ENCODE peak calls at places on chromosome 17, in five cellular contexts. P is mesothelial cell of epicardium, M is cardiac muscle cell, K is mucosa of descending colon, R is WTC11. H is an unnamed sample.

GRCh38 chr17:72576289-72576759 is 455.5 kb downstream of the SOX9 start:
- DNase-seq in P (no peak), M (no peak), K (no peak), R (peak; percentile 29), H (no peak)

GRCh38 chr17:56475121-56475520 is 118.4 kb upstream of the NOG start:
- DNase-seq in P (no peak), M (no peak), K (no peak), R (no peak), H (no peak)

GRCh38 chr17:28285965-28286364 is 33.0 kb upstream of the TMEM97 start:
- DNase-seq in P (no peak), M (no peak), K (no peak), R (no peak), H (no peak)

GRCh38 chr17:77510133-77510796 is 369.5 kb downstream of the SEC14L1 start:
- DNase-seq in P (no peak), M (no peak), K (no peak), R (peak; percentile 5), H (no peak)

GRCh38 chr17:59694344-59694743 is 12.9 kb downstream of the PTRH2 start:
- DNase-seq in P (no peak), M (no peak), K (no peak), R (no peak), H (no peak)

GRCh38 chr17:520447-521167 is 168.0 kb upstream of the RPH3AL start:
- DNase-seq in P (no peak), M (no peak), K (no peak), R (no peak), H (no peak)

GRCh38 chr17:41382396-41382795 is 290 bp upstream of the KRT34 start:
- DNase-seq in P (no peak), M (no peak), K (no peak), R (no peak), H (peak; percentile 80)

GRCh38 chr17:79305376-79305775 is 230.8 kb downstream of the ENGASE start:
- DNase-seq in P (no peak), M (no peak), K (no peak), R (no peak), H (no peak)

GRCh38 chr17:869067-869466 is 86.9 kb downstream of the MRM3 start:
- DNase-seq in P (no peak), M (no peak), K (no peak), R (no peak), H (peak; percentile 76)

GRCh38 chr17:67993998-67994361 is 2.3 kb downstream of the C17orf58 start:
- DNase-seq in P (no peak), M (no peak), K (no peak), R (no peak), H (no peak)

GRCh38 chr17:79005063-79005861 is 4.3 kb downstream of the CANT1 start:
- DNase-seq in P (no peak), M (no peak), K (peak; percentile 88), R (no peak), H (no peak)

GRCh38 chr17:55334285-55334684 is 69.5 kb downstream of the HLF start:
- DNase-seq in P (no peak), M (no peak), K (no peak), R (no peak), H (peak; percentile 2)

GRCh38 chr17:39894681-39895376 is 23.6 kb downstream of the GSDMB start:
- DNase-seq in P (no peak), M (no peak), K (no peak), R (no peak), H (no peak)

GRCh38 chr17:44074231-44074910 is 3.8 kb downstream of the G6PC3 start:
- DNase-seq in P (no peak), M (no peak), K (no peak), R (no peak), H (peak; percentile 25)

GRCh38 chr17:45794840-45795239 is 10.7 kb downstream of the CRHR1 start:
- DNase-seq in P (no peak), M (no peak), K (no peak), R (peak; percentile 56), H (peak; percentile 10)

GRCh38 chr17:66399441-66399840 is 97.0 kb downstream of the PRKCA start:
- DNase-seq in P (no peak), M (no peak), K (no peak), R (no peak), H (no peak)

GRCh38 chr17:73492125-73492801 is 152.0 kb downstream of the SDK2 start:
- DNase-seq in P (no peak), M (no peak), K (no peak), R (no peak), H (no peak)

GRCh38 chr17:82349287-82349701 is 9.8 kb upstream of the TEX19 start:
- DNase-seq in P (no peak), M (no peak), K (no peak), R (no peak), H (no peak)

GRCh38 chr17:82370471-82371332 is 863 bp upstream of the UTS2R start:
- DNase-seq in P (no peak), M (no peak), K (peak; percentile 28), R (no peak), H (no peak)

GRCh38 chr17:29567362-29568330 is 809 bp upstream of the ABHD15 start:
- DNase-seq in P (peak; percentile 67), M (peak; percentile 74), K (peak; percentile 72), R (peak; percentile 74), H (peak; percentile 60)
- TF ChIP-seq CTCF in P (peak; percentile 22), M (peak; percentile 13), K (peak; percentile 27), R (no peak), H (peak; percentile 70)

DNA sequence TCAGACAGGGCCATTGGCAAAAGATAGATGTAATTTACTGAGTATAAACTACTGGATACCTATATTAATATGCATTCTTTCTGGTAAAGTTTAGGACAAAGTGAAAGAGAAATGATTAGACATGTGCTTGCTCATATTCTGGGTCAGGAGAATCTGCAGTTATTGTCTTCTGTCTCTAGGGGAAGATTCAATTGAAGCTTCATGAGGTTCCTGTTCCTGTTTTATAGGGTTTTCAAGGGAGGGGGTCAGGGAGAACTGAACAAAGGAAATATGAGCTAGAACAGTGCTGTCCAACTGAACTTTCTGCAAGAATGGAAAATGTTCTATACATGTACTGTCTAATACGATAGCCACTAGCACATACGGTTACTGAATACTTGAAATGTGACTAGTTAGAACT is 59.3 kb upstream of the CORO6 start:
- DNase-seq in P (no peak), M (no peak), K (no peak), R (no peak), H (no peak)
- TF ChIP-seq CTCF in P (no peak), M (no peak), K (no peak), R (no peak), H (peak; percentile 11)

GRCh38 chr17:16294560-16294959 is 58.7 kb downstream of the CENPV start:
- DNase-seq in P (no peak), M (no peak), K (no peak), R (no peak), H (no peak)
- TF ChIP-seq CTCF in P (no peak), M (no peak), K (no peak), R (no peak), H (no peak)

DNA sequence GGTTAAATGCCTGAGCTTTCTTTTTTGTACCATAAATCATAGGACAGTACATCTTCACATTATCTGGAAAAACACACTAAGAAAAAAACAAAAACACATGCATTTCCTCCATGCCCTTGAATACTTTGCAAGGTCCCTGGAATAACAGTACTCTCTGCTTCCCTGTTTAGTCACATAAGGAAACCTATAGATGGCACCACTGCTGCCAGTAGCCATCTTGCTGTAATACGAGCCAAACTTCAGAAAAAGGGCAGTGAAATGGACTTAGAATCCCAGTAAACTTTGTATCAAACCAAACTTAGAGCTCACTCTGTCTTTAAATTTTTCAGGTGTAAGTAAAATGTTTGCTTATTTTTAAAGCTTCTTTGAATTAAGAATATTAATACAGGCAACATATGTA is 435.5 kb downstream of the KCNJ2 start:
- DNase-seq in P (no peak), M (no peak), K (no peak), R (no peak), H (no peak)
- TF ChIP-seq CTCF in P (no peak), M (no peak), K (no peak), R (no peak), H (no peak)

DNA sequence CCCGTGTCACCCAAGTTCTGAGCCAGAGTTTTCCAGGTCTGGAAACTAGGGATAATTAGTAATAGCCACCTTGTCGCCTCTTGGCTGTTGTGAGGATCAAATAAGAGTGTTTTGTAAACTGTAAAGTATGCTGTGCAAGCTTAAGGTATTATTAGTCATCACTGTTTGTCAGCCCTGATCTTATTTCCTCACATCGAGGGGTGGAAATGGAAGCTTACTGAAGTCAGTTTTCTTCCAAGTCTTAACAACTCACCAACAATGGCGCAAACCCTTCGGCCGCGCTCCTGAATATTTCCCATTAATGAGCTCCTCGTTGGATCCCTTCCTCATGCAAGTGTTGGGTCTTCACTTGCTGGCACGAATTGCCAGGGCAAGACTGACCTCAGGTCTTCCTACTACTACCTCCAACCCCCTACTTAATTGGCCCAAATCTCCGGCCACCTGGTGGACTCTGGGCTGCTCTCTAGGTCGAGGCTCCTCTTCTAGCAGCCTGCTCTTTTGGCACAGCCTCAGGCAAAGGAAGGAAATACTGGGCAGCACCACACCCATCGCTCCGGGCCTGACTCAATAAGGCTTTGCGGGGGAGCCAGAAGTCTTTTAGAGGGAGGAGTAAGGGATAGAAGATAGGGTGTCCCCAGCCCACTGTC is 874 bp upstream of the SLC35B1 start:
- DNase-seq in P (no peak), M (no peak), K (peak; percentile 17), R (no peak), H (no peak)
- TF ChIP-seq CTCF in P (no peak), M (no peak), K (no peak), R (no peak), H (no peak)

GRCh38 chr17:8757189-8757588 is 1.2 kb downstream of the SPDYE4 start:
- DNase-seq in P (no peak), M (no peak), K (no peak), R (no peak), H (no peak)

GRCh38 chr17:8755590-8756255 is 2.6 kb downstream of the SPDYE4 start:
- DNase-seq in P (no peak), M (no peak), K (no peak), R (no peak), H (no peak)

GRCh38 chr17:8754890-8755289 is 3.5 kb downstream of the SPDYE4 start:
- DNase-seq in P (no peak), M (no peak), K (no peak), R (no peak), H (no peak)

GRCh38 chr17:8753136-8753975 is 5.0 kb downstream of the SPDYE4 start:
- DNase-seq in P (no peak), M (no peak), K (no peak), R (no peak), H (no peak)

GRCh38 chr17:8753976-8754440 is 4.3 kb downstream of the SPDYE4 start:
- DNase-seq in P (no peak), M (no peak), K (peak; percentile 19), R (no peak), H (peak; percentile 26)
- TF ChIP-seq CTCF in P (no peak), M (peak; percentile 53), K (no peak), R (no peak), H (peak; percentile 68)